ENCODE peak calls at places on chromosomes 5 and 9, in six cellular contexts. S is prostate gland, U is GM23338, C is stomach, F is SK-N-SH, B is transverse colon. P is an unnamed sample.

GRCh38 chr5:93378073-93378472 is 202.9 kb downstream of the NR2F1-AS1 start:
- DNase-seq in S (no peak), U (peak; percentile 33), C (no peak), F (no peak), B (no peak), P (no peak)

GRCh38 chr5:167759411-167759821 is 532.0 kb upstream of the WWC1 start:
- DNase-seq in S (no peak), U (no peak), C (no peak), F (no peak), B (no peak), P (no peak)

GRCh38 chr5:135135530-135136201 is 101.6 kb upstream of the PITX1 start:
- DNase-seq in S (no peak), U (no peak), C (peak; percentile 63), F (no peak), B (peak; percentile 89), P (no peak)

GRCh38 chr5:147391781-147392180 is 118.1 kb downstream of the DPYSL3 start:
- DNase-seq in S (no peak), U (peak; percentile 58), C (peak; percentile 30), F (peak; percentile 60), B (peak; percentile 48), P (no peak)

GRCh38 chr5:1930501-1930879 is 47.8 kb upstream of the IRX4 start:
- DNase-seq in S (peak; percentile 15), U (peak; percentile 47), C (no peak), F (no peak), B (no peak), P (peak; percentile 40)

GRCh38 chr9:14104501-14104900 is 209.4 kb downstream of the NFIB start:
- DNase-seq in S (no peak), U (no peak), C (no peak), F (no peak), B (no peak), P (no peak)

GRCh38 chr5:32507738-32508434 is 63.3 kb upstream of the ZFR start:
- DNase-seq in S (no peak), U (no peak), C (no peak), F (no peak), B (no peak), P (no peak)

GRCh38 chr5:41508186-41508585 is 2.2 kb downstream of the PLCXD3 start:
- DNase-seq in S (no peak), U (no peak), C (no peak), F (no peak), B (no peak), P (no peak)

GRCh38 chr5:111017731-111018130 is 53.8 kb upstream of the TSLP start:
- DNase-seq in S (no peak), U (no peak), C (no peak), F (no peak), B (no peak), P (no peak)

GRCh38 chr5:11046160-11046559 is 285.1 kb upstream of the DAP start:
- DNase-seq in S (no peak), U (peak; percentile 43), C (no peak), F (no peak), B (no peak), P (no peak)

GRCh38 chr9:75891277-75892167 is 1.0 kb downstream of the PCSK5 start:
- DNase-seq in S (no peak), U (peak; percentile 60), C (no peak), F (peak; percentile 32), B (peak; percentile 55), P (no peak)

GRCh38 chr5:543755-544674 is 19.8 kb upstream of the SLC9A3 start:
- DNase-seq in S (no peak), U (no peak), C (peak; percentile 56), F (no peak), B (peak; percentile 77), P (no peak)

GRCh38 chr5:98774192-98775046 is 956 bp downstream of the RGMB start:
- DNase-seq in S (peak; percentile 80), U (peak; percentile 85), C (peak; percentile 72), F (peak; percentile 70), B (peak; percentile 73), P (peak; percentile 50)

GRCh38 chr9:35962126-35962906 is 4.4 kb upstream of the OR2S2 start:
- DNase-seq in S (no peak), U (peak; percentile 69), C (no peak), F (peak; percentile 22), B (peak; percentile 37), P (no peak)

GRCh38 chr5:111901303-111901702 is 144.3 kb upstream of the NREP start:
- DNase-seq in S (no peak), U (no peak), C (no peak), F (no peak), B (no peak), P (no peak)

GRCh38 chr5:157506981-157507780 is 47.2 kb downstream of the NIPAL4 start:
- DNase-seq in S (no peak), U (no peak), C (peak; percentile 54), F (no peak), B (peak; percentile 77), P (no peak)

GRCh38 chr5:54484219-54484894 is 28.9 kb downstream of the HSPB3 start:
- DNase-seq in S (no peak), U (no peak), C (no peak), F (no peak), B (no peak), P (no peak)

GRCh38 chr9:69919461-69920061 is 98.9 kb downstream of the CFAP95 start:
- DNase-seq in S (no peak), U (peak; percentile 84), C (no peak), F (peak; percentile 69), B (no peak), P (no peak)

GRCh38 chr5:174323878-174324281 is 278.4 kb downstream of the NSG2 start:
- DNase-seq in S (no peak), U (peak; percentile 91), C (no peak), F (peak; percentile 80), B (no peak), P (no peak)

GRCh38 chr5:31054436-31054835 is 139.1 kb upstream of the CDH6 start:
- DNase-seq in S (no peak), U (no peak), C (no peak), F (no peak), B (no peak), P (no peak)

GRCh38 chr9:129834489-129835127 is 467 bp downstream of the C9orf78 start:
- DNase-seq in S (no peak), U (no peak), C (no peak), F (peak; percentile 44), B (peak; percentile 26), P (no peak)

GRCh38 chr5:76607353-76607871 is 15.8 kb downstream of the F2RL2 start:
- DNase-seq in S (no peak), U (peak; percentile 65), C (no peak), F (no peak), B (no peak), P (no peak)

GRCh38 chr5:160230686-160231527 is 1.6 kb downstream of the FABP6 start:
- DNase-seq in S (peak; percentile 13), U (no peak), C (no peak), F (no peak), B (no peak), P (no peak)

GRCh38 chr5:99747342-99747741 is 787.8 kb upstream of the FAM174A start:
- DNase-seq in S (no peak), U (peak; percentile 5), C (no peak), F (no peak), B (no peak), P (no peak)

GRCh38 chr5:88188458-88189132 is 80.0 kb downstream of the TMEM161B start:
- DNase-seq in S (no peak), U (peak; percentile 33), C (no peak), F (no peak), B (no peak), P (no peak)

GRCh38 chr9:26540094-26540493 is 352.5 kb downstream of the CAAP1 start:
- DNase-seq in S (no peak), U (no peak), C (no peak), F (no peak), B (no peak), P (no peak)

GRCh38 chr5:72633649-72634048 is 126.4 kb upstream of the ZNF366 start:
- DNase-seq in S (no peak), U (no peak), C (no peak), F (no peak), B (no peak), P (no peak)

GRCh38 chr5:132775439-132776076 is 1.5 kb downstream of the SEPTIN8 start:
- DNase-seq in S (no peak), U (no peak), C (no peak), F (no peak), B (no peak), P (no peak)

GRCh38 chr9:89145086-89145485 is 33.5 kb downstream of the SHC3 start:
- DNase-seq in S (no peak), U (no peak), C (no peak), F (no peak), B (no peak), P (no peak)
- TF ChIP-seq POLR2AphosphoS5 in S (no peak), U (no peak), C (no peak), F (no peak), B (no peak), P (no peak)

GRCh38 chr5:151153766-151154272 is 3.8 kb downstream of the ANXA6 start:
- DNase-seq in S (no peak), U (no peak), C (no peak), F (no peak), B (no peak), P (no peak)

GRCh38 chr5:151156732-151157402 is 712 bp downstream of the ANXA6 start:
- DNase-seq in S (no peak), U (peak; percentile 65), C (no peak), F (peak; percentile 62), B (no peak), P (no peak)

GRCh38 chr5:151153300-151153699 is 4.3 kb downstream of the ANXA6 start:
- DNase-seq in S (no peak), U (no peak), C (no peak), F (no peak), B (no peak), P (no peak)

GRCh38 chr5:151155777-151156731 is 1.5 kb downstream of the ANXA6 start:
- DNase-seq in S (no peak), U (no peak), C (no peak), F (peak; percentile 87), B (peak; percentile 31), P (no peak)

DNA sequence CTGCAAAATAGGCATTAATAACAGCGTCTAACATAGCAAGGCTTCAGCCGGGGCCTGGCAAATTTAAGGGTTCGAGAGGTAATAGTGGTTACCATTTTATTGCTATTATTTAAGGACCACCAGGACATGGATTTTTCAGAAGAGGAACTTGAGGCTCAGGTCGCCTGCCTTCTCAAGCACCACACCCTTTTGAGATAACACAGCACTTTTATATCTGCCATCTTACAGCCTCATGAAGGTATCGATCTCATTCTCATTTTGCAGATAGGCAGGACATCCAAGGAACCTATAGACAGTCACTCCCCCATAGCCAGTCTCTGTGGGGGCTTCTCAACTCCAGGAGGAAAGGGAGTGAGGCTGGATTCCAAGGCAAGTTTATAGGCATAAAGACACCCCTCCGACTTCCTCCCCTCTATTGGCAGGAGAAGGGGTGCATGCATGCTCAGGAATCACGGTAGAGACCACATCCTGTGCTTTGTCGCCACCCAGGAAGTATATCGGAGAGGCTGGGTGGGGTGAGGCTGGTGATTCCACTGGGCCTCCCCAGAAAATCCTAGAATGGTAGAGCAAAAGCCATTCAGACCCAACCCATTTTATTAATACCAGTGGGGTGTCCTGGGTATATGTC is 2.3 kb downstream of the ANXA6 start:
- DNase-seq in S (no peak), U (no peak), C (no peak), F (no peak), B (peak; percentile 55), P (no peak)
- H3K4me3 ChIP-seq in S (peak overlapping the region; percentile 63), U (no peak overlapping the region), C (peak overlapping the region; percentile 90), F (no peak overlapping the region), B (peak overlapping the region; percentile 62), P (peak overlapping the region; percentile 76)

GRCh38 chr5:38695021-38695961 is 138.8 kb upstream of the LIFR start:
- DNase-seq in S (peak; percentile 10), U (no peak), C (no peak), F (no peak), B (no peak), P (no peak)
- TF ChIP-seq POLR2AphosphoS5 in S (peak; percentile 66), U (no peak), C (no peak), F (no peak), B (no peak), P (no peak)

GRCh38 chr5:38595149-38595725 is 38.8 kb upstream of the LIFR start:
- DNase-seq in S (no peak), U (no peak), C (no peak), F (no peak), B (no peak), P (no peak)
- H3K4me3 ChIP-seq in S (no peak overlapping the region), U (no peak overlapping the region), C (no peak overlapping the region), F (no peak overlapping the region), B (no peak overlapping the region), P (peak overlapping the region; percentile 14)

P was measured in breast epithelium.